ENCODE peak calls at places on chromosomes 4 and X, in seven cellular contexts. O, R, Y, B, A, E and K are unnamed samples.

GRCh38 chrX:115547448-115547847 is 13.5 kb upstream of the PLS3 start:
- DNase-seq in B (no peak), Y (no peak), A (no peak), R (no peak), E (no peak), O (no peak), K (no peak)

GRCh38 chrX:349196-349595 is 30.6 kb upstream of the GTPBP6 start:
- DNase-seq in O (no peak), R (no peak), A (no peak), B (no peak), Y (peak; percentile 28), E (no peak), K (no peak)

GRCh38 chr4:143358923-143359694 is 22.4 kb downstream of the GAB1 start:
- DNase-seq in A (no peak), O (peak; percentile 94), Y (peak; percentile 69), B (peak; percentile 79), E (no peak), R (no peak), K (peak; percentile 33)

GRCh38 chrX:45710081-45710801 is 509.6 kb upstream of the DIPK2B start:
- DNase-seq in R (no peak), B (peak; percentile 95), O (peak; percentile 95), Y (peak; percentile 99), A (no peak), E (no peak), K (no peak)

GRCh38 chr4:1727117-1728031 is 6.1 kb downstream of the TACC3 start:
- DNase-seq in A (no peak), B (peak; percentile 86), Y (peak; percentile 88), E (no peak), O (peak; percentile 89), R (peak; percentile 60), K (no peak)

GRCh38 chrX:111869639-111870034 is 6.3 kb upstream of the TRPC5OS start:
- DNase-seq in R (no peak), B (peak; percentile 51), O (peak; percentile 37), A (no peak), Y (peak; percentile 44), E (no peak), K (no peak)

GRCh38 chr4:147808447-147808846 is 76.6 kb downstream of the ARHGAP10 start:
- DNase-seq in B (no peak), O (no peak), A (no peak), Y (no peak), E (no peak), R (no peak), K (no peak)

GRCh38 chrX:8323356-8323755 is 141.3 kb upstream of the VCX3B start:
- DNase-seq in B (no peak), O (no peak), Y (no peak), E (no peak), R (peak; percentile 22), A (no peak), K (no peak)

GRCh38 chr4:171846232-171846631 is 33.0 kb downstream of the GALNTL6 start:
- DNase-seq in Y (peak; percentile 32), E (no peak), B (peak; percentile 52), R (no peak), O (peak; percentile 24), A (no peak), K (no peak)

GRCh38 chrX:103376979-103377324 is 614 bp downstream of the BEX3 start:
- DNase-seq in R (no peak), O (no peak), B (no peak), Y (peak; percentile 32), E (no peak), A (no peak), K (no peak)

GRCh38 chr4:14841801-14842748 is 160.2 kb upstream of the CPEB2 start:
- DNase-seq in B (no peak), A (no peak), O (peak; percentile 79), Y (peak; percentile 17), R (no peak), E (peak; percentile 78), K (no peak)

GRCh38 chr4:166415749-166416148 is 542.7 kb downstream of the TLL1 start:
- DNase-seq in E (no peak), B (no peak), A (no peak), Y (no peak), R (no peak), O (no peak), K (no peak)

GRCh38 chrX:125203737-125204578 is 115.7 kb upstream of the TEX13C start:
- DNase-seq in B (peak; percentile 31), R (peak; percentile 63), O (peak; percentile 8), Y (peak; percentile 0), E (no peak), A (no peak), K (no peak)

GRCh38 chr4:176054942-176055341 is 10.7 kb upstream of the WDR17 start:
- DNase-seq in O (no peak), E (no peak), R (no peak), Y (no peak), B (no peak), A (no peak), K (no peak)

GRCh38 chrX:50100188-50100587 is 100.6 kb downstream of the AKAP4 start:
- DNase-seq in A (no peak), O (peak; percentile 9), Y (no peak), E (no peak), R (no peak), B (no peak), K (no peak)

GRCh38 chr4:40629401-40630334 is at the start of gene RBM47:
- DNase-seq in B (peak; percentile 57), Y (peak; percentile 60), R (peak; percentile 93), A (peak; percentile 7), E (no peak), O (peak; percentile 84), K (no peak)

GRCh38 chr4:107740381-107740780 is 20.3 kb upstream of the PAPSS1 start:
- DNase-seq in E (no peak), R (no peak), O (peak; percentile 21), Y (peak; percentile 11), B (peak; percentile 10), A (no peak), K (no peak)

GRCh38 chrX:24760601-24761000 is 66.9 kb downstream of the POLA1 start:
- DNase-seq in A (no peak), O (no peak), Y (peak; percentile 85), E (no peak), R (no peak), B (peak; percentile 78), K (no peak)

GRCh38 chr4:123671633-123672404 is 275.2 kb downstream of the SPRY1 start:
- DNase-seq in O (no peak), A (no peak), Y (peak; percentile 12), B (no peak), R (no peak), E (no peak), K (no peak)

GRCh38 chr4:37365888-37366287 is 121.3 kb downstream of the NWD2 start:
- DNase-seq in B (peak; percentile 31), Y (peak; percentile 1), R (no peak), A (no peak), E (no peak), O (peak; percentile 30), K (no peak)

GRCh38 chrX:16695079-16695676 is 17.3 kb downstream of the CTPS2 start:
- DNase-seq in Y (peak; percentile 36), O (peak; percentile 32), A (peak; percentile 58), E (no peak), B (peak; percentile 70), R (no peak), K (peak; percentile 44)

GRCh38 chr4:128782076-128782715 is 27.3 kb upstream of the JADE1 start:
- DNase-seq in A (peak; percentile 38), E (no peak), Y (peak; percentile 61), R (no peak), O (no peak), B (no peak), K (peak; percentile 37)

GRCh38 chr4:161585011-161585410 is 578.8 kb downstream of the FSTL5 start:
- DNase-seq in Y (no peak), B (no peak), O (no peak), A (no peak), E (no peak), R (no peak), K (no peak)

GRCh38 chr4:139440971-139441370 is 12.9 kb upstream of the RAB33B start:
- DNase-seq in A (no peak), R (no peak), O (peak; percentile 69), Y (peak; percentile 58), B (no peak), E (no peak), K (no peak)

GRCh38 chr4:132427125-132427524 is 722.0 kb upstream of the PCDH10 start:
- DNase-seq in B (no peak), Y (no peak), A (no peak), R (no peak), O (no peak), E (no peak), K (no peak)

DNA sequence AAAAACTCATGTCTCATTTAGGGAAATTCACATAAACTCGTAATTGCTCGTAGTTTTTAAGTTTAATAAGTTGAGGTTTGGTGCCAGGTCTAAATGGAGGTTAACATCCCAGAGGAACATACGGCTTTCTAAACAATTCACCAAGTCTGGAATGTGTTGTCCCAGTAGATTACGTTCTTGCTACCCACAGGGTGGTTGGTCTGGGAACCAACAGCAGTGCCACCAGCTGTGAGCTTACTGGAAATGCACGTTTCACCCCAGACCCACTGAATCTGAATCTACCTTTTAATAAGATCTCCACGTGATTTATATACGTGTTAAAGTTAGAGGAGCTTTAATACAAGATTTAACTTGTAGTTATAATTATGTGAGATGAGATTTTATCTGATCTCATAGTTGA is 134.3 kb downstream of the BMPR1B start:
- DNase-seq in E (no peak), O (no peak), R (no peak), B (peak; percentile 63), Y (peak; percentile 48), A (no peak), K (no peak)
- TF ChIP-seq CTCF in E (no peak), O (no peak), R (no peak), B (peak; percentile 15), Y (no peak), A (no peak), K (no peak)

DNA sequence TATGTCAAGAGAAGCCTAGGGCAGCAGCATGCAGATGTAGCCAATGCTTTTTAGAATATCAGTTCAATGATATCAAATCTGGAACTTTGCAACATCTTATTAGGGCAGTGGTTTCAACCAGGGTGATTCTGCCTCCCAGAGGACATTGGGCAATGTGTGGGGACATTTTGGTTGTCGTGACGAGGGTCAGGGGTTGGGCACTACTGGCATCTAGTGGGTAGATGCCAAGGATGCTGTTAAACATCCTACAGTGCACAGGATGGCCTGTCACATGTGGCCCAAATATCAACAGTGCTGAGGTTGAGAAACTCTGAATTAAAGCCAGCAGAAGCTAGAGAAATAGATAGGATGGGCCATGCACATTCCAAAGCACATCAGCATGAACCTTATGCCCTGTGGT is 152.3 kb downstream of the AMELX start:
- DNase-seq in B (no peak), E (no peak), R (no peak), Y (no peak), O (no peak), A (no peak), K (no peak)
- TF ChIP-seq CTCF in B (no peak), E (no peak), R (no peak), Y (no peak), O (no peak), A (no peak), K (no peak)

GRCh38 chr4:127586922-127587571 is 45.7 kb upstream of the INTU start:
- DNase-seq in E (no peak), B (peak; percentile 36), R (no peak), Y (peak; percentile 51), A (no peak), O (peak; percentile 52), K (no peak)
- TF ChIP-seq CTCF in E (no peak), B (peak; percentile 83), R (peak; percentile 28), Y (peak; percentile 93), A (no peak), O (peak; percentile 81), K (no peak)

DNA sequence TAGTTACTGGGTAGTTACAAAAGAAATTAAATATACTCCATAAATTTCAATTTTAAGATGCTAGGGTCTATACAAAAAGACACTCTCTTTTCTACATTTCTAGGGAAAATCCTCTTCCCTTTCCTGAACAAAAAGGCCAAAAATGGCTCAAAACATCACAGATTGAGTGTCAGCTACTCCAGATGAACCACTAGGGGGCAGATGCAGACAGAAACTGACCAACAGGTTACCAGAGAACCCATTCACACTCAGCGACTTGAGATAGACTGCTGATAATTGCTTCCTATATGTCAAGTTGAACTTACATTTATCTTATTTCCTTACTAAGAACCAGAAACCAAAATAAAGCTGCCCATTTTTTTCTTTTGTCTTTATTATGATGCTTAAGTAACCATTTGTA is 83.4 kb upstream of the MID1IP1 start:
- DNase-seq in A (no peak), B (peak; percentile 4), Y (peak; percentile 3), R (no peak), O (peak; percentile 10), E (no peak), K (no peak)
- TF ChIP-seq CTCF in A (no peak), B (peak; percentile 68), Y (peak; percentile 56), R (no peak), O (peak; percentile 41), E (no peak), K (no peak)